ENCODE peak calls at places on chromosomes 12 and 14, in seven cellular contexts. P is EH, K is kidney tubule cell, A is NCI-H226, L is Right ventricle myocardium superior, J is GM19239, D is GM04503. Z is an unnamed sample.

GRCh38 chr14:76277586-76278130 is 98.3 kb upstream of the ESRRB start:
- DNase-seq in P (no peak), K (no peak), A (no peak), L (no peak), J (no peak), D (no peak), Z (no peak)

GRCh38 chr12:11658796-11659195 is 9.3 kb downstream of the ETV6 start:
- DNase-seq in P (peak), K (peak), A (peak), L (no peak), J (no peak), D (peak), Z (no peak)

GRCh38 chr12:104480826-104481457 is 24.2 kb downstream of the CHST11 start:
- DNase-seq in P (peak), K (peak), A (peak), L (peak), J (no peak), D (peak), Z (no peak)

GRCh38 chr12:81591256-81591655 is 167.9 kb downstream of the PPFIA2 start:
- DNase-seq in P (no peak), K (no peak), A (no peak), L (peak), J (no peak), D (no peak), Z (no peak)

GRCh38 chr12:105882404-105882803 is 256.4 kb downstream of the NUAK1 start:
- DNase-seq in P (peak), K (no peak), A (peak), L (peak), J (no peak), D (peak), Z (no peak)

GRCh38 chr12:24396266-24396665 is 446.8 kb upstream of the SOX5 start:
- DNase-seq in P (no peak), K (no peak), A (no peak), L (no peak), J (no peak), D (no peak), Z (no peak)

GRCh38 chr12:1212529-1212928 is 221.5 kb downstream of the ERC1 start:
- DNase-seq in P (no peak), K (no peak), A (no peak), L (no peak), J (no peak), D (no peak), Z (no peak)

GRCh38 chr14:90383731-90384542 is 12.9 kb upstream of the CALM1 start:
- DNase-seq in P (peak), K (no peak), A (no peak), L (peak), J (no peak), D (no peak), Z (no peak)

GRCh38 chr14:77151918-77152588 is 10.5 kb upstream of the ZDHHC22 start:
- DNase-seq in P (peak), K (peak), A (no peak), L (no peak), J (no peak), D (no peak), Z (no peak)

GRCh38 chr12:51985136-51985835 is 21.5 kb upstream of the TAMALIN start:
- DNase-seq in P (no peak), K (no peak), A (no peak), L (no peak), J (no peak), D (no peak), Z (no peak)

GRCh38 chr12:42325776-42326465 is at the start of the genes PPHLN1 and ZCRB1:
- DNase-seq in P (peak), K (peak), A (peak), L (peak), J (peak), D (peak), Z (peak)

GRCh38 chr12:46174061-46174662 is 94.7 kb downstream of the SLC38A1 start:
- DNase-seq in P (no peak), K (no peak), A (no peak), L (no peak), J (no peak), D (no peak), Z (no peak)

GRCh38 chr12:55142896-55143870 is 17.0 kb downstream of the OR9K2 start:
- DNase-seq in P (peak), K (peak), A (peak), L (no peak), J (peak), D (peak), Z (peak)

GRCh38 chr12:127459687-127460086 is 807.3 kb upstream of the TMEM132C start:
- DNase-seq in P (no peak), K (no peak), A (no peak), L (no peak), J (no peak), D (no peak), Z (no peak)

GRCh38 chr14:52551696-52552062 is 626 bp downstream of the TXNDC16 start:
- DNase-seq in P (peak), K (peak), A (peak), L (no peak), J (no peak), D (no peak), Z (no peak)

GRCh38 chr12:7108042-7108927 is 729 bp downstream of the C1RL start:
- DNase-seq in P (peak), K (peak), A (peak), L (peak), J (peak), D (no peak), Z (peak)

GRCh38 chr14:51638071-51638944 is 13.4 kb upstream of the FRMD6 start:
- DNase-seq in P (peak), K (peak), A (no peak), L (no peak), J (no peak), D (peak), Z (no peak)

GRCh38 chr12:126648074-126648473 is 1582.8 kb downstream of the AACS start:
- DNase-seq in P (no peak), K (no peak), A (no peak), L (no peak), J (no peak), D (no peak), Z (no peak)

GRCh38 chr14:75427482-75428229 is at the start of gene JDP2:
- DNase-seq in P (peak), K (peak), A (peak), L (peak), J (peak), D (no peak), Z (peak)

GRCh38 chr12:98788396-98788795 is 143.3 kb downstream of the APAF1 start:
- DNase-seq in P (no peak), K (no peak), A (no peak), L (no peak), J (no peak), D (no peak), Z (no peak)

GRCh38 chr12:47774664-47775063 is 1.6 kb downstream of the SLC48A1 start:
- DNase-seq in P (no peak), K (no peak), A (no peak), L (no peak), J (no peak), D (no peak), Z (no peak)

GRCh38 chr12:75209782-75210138 is at the start of gene KCNC2:
- DNase-seq in P (no peak), K (no peak), A (no peak), L (no peak), J (no peak), D (no peak), Z (no peak)

GRCh38 chr14:75469606-75470237 is 41.9 kb downstream of the JDP2 start:
- DNase-seq in P (no peak), K (no peak), A (no peak), L (no peak), J (no peak), D (no peak), Z (no peak)

GRCh38 chr14:63499701-63500250 is 43.4 kb downstream of the PPP2R5E start:
- DNase-seq in P (peak), K (no peak), A (peak), L (no peak), J (no peak), D (peak), Z (no peak)